ENCODE peak calls at places on chromosome 4, in four cellular contexts. One of them, this sample, is unnamed.

GRCh38 chr4:54099959-54100606 is at the start of gene GSX2:
- DNase-seq in BJ: no peak
- DNase-seq in H4: no peak
- DNase-seq in skeletal muscle cell: no peak
- DNase-seq in this sample: no peak

GRCh38 chr4:150302553-150302952 is 224.3 kb downstream of the DCLK2 start:
- DNase-seq in BJ: peak
- DNase-seq in H4: peak
- DNase-seq in skeletal muscle cell: peak
- DNase-seq in this sample: no peak

GRCh38 chr4:8188085-8188484 is 11.0 kb upstream of the SH3TC1 start:
- DNase-seq in BJ: no peak
- DNase-seq in H4: peak
- DNase-seq in skeletal muscle cell: no peak
- DNase-seq in this sample: no peak

GRCh38 chr4:184526228-184526627 is 51.9 kb upstream of the IRF2 start:
- DNase-seq in BJ: no peak
- DNase-seq in H4: no peak
- DNase-seq in skeletal muscle cell: no peak
- DNase-seq in this sample: no peak

GRCh38 chr4:169283114-169283509 is 12.4 kb upstream of the SH3RF1 start:
- DNase-seq in BJ: peak
- DNase-seq in H4: no peak
- DNase-seq in skeletal muscle cell: peak
- DNase-seq in this sample: no peak

GRCh38 chr4:87387237-87387636 is 3.8 kb downstream of the HSD17B11 start:
- DNase-seq in BJ: no peak
- DNase-seq in H4: no peak
- DNase-seq in skeletal muscle cell: no peak
- DNase-seq in this sample: no peak

GRCh38 chr4:176729489-176729888 is 63.2 kb downstream of the VEGFC start:
- DNase-seq in BJ: no peak
- DNase-seq in H4: no peak
- DNase-seq in skeletal muscle cell: no peak
- DNase-seq in this sample: no peak

GRCh38 chr4:182074842-182075241 is 168.4 kb upstream of the TENM3 start:
- DNase-seq in BJ: no peak
- DNase-seq in H4: no peak
- DNase-seq in skeletal muscle cell: no peak
- DNase-seq in this sample: no peak

GRCh38 chr4:123606336-123606735 is 209.7 kb downstream of the SPRY1 start:
- DNase-seq in BJ: no peak
- DNase-seq in H4: no peak
- DNase-seq in skeletal muscle cell: no peak
- DNase-seq in this sample: no peak

GRCh38 chr4:85520765-85521749 is 46.1 kb downstream of the ARHGAP24 start:
- DNase-seq in BJ: no peak
- DNase-seq in H4: no peak
- DNase-seq in skeletal muscle cell: no peak
- DNase-seq in this sample: no peak

GRCh38 chr4:121693450-121693849 is 3.3 kb downstream of the ANXA5 start:
- DNase-seq in BJ: no peak
- DNase-seq in H4: no peak
- DNase-seq in skeletal muscle cell: no peak
- DNase-seq in this sample: no peak

GRCh38 chr4:118338981-118339765 is 13.6 kb downstream of the PRSS12 start:
- DNase-seq in BJ: peak
- DNase-seq in H4: no peak
- DNase-seq in skeletal muscle cell: no peak
- DNase-seq in this sample: no peak

GRCh38 chr4:6095023-6095817 is 77.0 kb upstream of the C4orf50 start:
- DNase-seq in BJ: no peak
- DNase-seq in H4: peak
- DNase-seq in skeletal muscle cell: no peak
- DNase-seq in this sample: no peak

GRCh38 chr4:2218436-2218835 is 23.5 kb downstream of the HAUS3 start:
- DNase-seq in BJ: no peak
- DNase-seq in H4: no peak
- DNase-seq in skeletal muscle cell: no peak
- DNase-seq in this sample: no peak

GRCh38 chr4:57233391-57233790 is 123.2 kb upstream of the IGFBP7 start:
- DNase-seq in BJ: no peak
- DNase-seq in H4: peak
- DNase-seq in skeletal muscle cell: peak
- DNase-seq in this sample: no peak

GRCh38 chr4:66572949-66573348 is 902.7 kb upstream of the EPHA5 start:
- DNase-seq in BJ: peak
- DNase-seq in H4: no peak
- DNase-seq in skeletal muscle cell: peak
- DNase-seq in this sample: no peak